ENCODE peak calls at places on chromosomes 5 and 9, in four cellular contexts. N is H9, D is Caco-2, S is activated B cell treated with CpG ODN at 0.5 μM for 24 hours. F is an unnamed sample.

GRCh38 chr9:126317513-126317912 is 9.1 kb upstream of the MVB12B start:
- DNase-seq in N (no peak), D (no peak), S (no peak), F (no peak)

GRCh38 chr9:107621436-107621835 is 131.9 kb upstream of the KLF4 start:
- DNase-seq in N (no peak), D (no peak), S (no peak), F (no peak)

GRCh38 chr9:112061152-112061740 is 113.9 kb downstream of the SUSD1 start:
- DNase-seq in N (no peak), D (no peak), S (no peak), F (peak)

GRCh38 chr5:133119233-133119711 is 67.5 kb downstream of the HSPA4 start:
- DNase-seq in N (no peak), D (no peak), S (no peak), F (no peak)

GRCh38 chr5:88660947-88661869 is 221.8 kb downstream of the MEF2C start:
- DNase-seq in N (peak), D (peak), S (no peak), F (no peak)

GRCh38 chr5:165334186-165334585 is 1828.8 kb downstream of the MAT2B start:
- DNase-seq in N (no peak), D (no peak), S (no peak), F (no peak)

GRCh38 chr5:131628990-131629389 is 6.0 kb downstream of the RAPGEF6 start:
- DNase-seq in N (no peak), D (no peak), S (no peak), F (no peak)

GRCh38 chr9:134895849-134896833 is 15.5 kb downstream of the FCN2 start:
- DNase-seq in N (no peak), D (no peak), S (no peak), F (no peak)

GRCh38 chr5:173310861-173311515 is 17.2 kb downstream of the STC2 start:
- DNase-seq in N (no peak), D (peak), S (no peak), F (no peak)

GRCh38 chr5:150006318-150006717 is 5.8 kb downstream of the HMGXB3 start:
- DNase-seq in N (no peak), D (no peak), S (no peak), F (no peak)

GRCh38 chr5:80747922-80748321 is 93.1 kb upstream of the DHFR start:
- DNase-seq in N (no peak), D (no peak), S (no peak), F (no peak)

GRCh38 chr9:100525563-100525962 is 52.3 kb upstream of the CAVIN4 start:
- DNase-seq in N (no peak), D (no peak), S (no peak), F (no peak)

GRCh38 chr5:167634432-167634831 is 657.0 kb upstream of the WWC1 start:
- DNase-seq in N (no peak), D (no peak), S (no peak), F (no peak)

GRCh38 chr5:103624035-103624461 is 61.5 kb upstream of the NUDT12 start:
- DNase-seq in N (no peak), D (no peak), S (no peak), F (no peak)

GRCh38 chr5:136042156-136042555 is 13.4 kb downstream of the TGFBI start:
- DNase-seq in N (no peak), D (no peak), S (no peak), F (no peak)

GRCh38 chr9:23811633-23812032 is 14.4 kb downstream of the ELAVL2 start:
- DNase-seq in N (no peak), D (no peak), S (no peak), F (no peak)

GRCh38 chr5:8613078-8613685 is 744.2 kb downstream of the MTRR start:
- DNase-seq in N (no peak), D (no peak), S (no peak), F (no peak)

GRCh38 chr9:135522137-135522877 is 1.1 kb downstream of the LCN1 start:
- DNase-seq in N (no peak), D (no peak), S (no peak), F (peak)

GRCh38 chr5:132391870-132392269 is 22.4 kb downstream of the SLC22A5 start:
- DNase-seq in N (no peak), D (no peak), S (no peak), F (no peak)

GRCh38 chr9:93520523-93520922 is 55.9 kb upstream of the PHF2 start:
- DNase-seq in N (no peak), D (no peak), S (no peak), F (no peak)

GRCh38 chr9:4349841-4350418 is 50.1 kb upstream of the GLIS3 start:
- DNase-seq in N (peak), D (no peak), S (no peak), F (no peak)

GRCh38 chr9:94498801-94499454 is 56.0 kb upstream of the PCAT7 start:
- DNase-seq in N (no peak), D (no peak), S (no peak), F (no peak)

GRCh38 chr9:112747094-112747493 is 3.5 kb upstream of the SNX30 start:
- DNase-seq in N (no peak), D (no peak), S (no peak), F (no peak)

GRCh38 chr5:125298258-125298657 is 551.8 kb upstream of the ZNF608 start:
- DNase-seq in N (no peak), D (no peak), S (no peak), F (no peak)

GRCh38 chr9:96258967-96259366 is 43.0 kb downstream of the HSD17B3 start:
- DNase-seq in N (peak), D (no peak), S (no peak), F (no peak)

GRCh38 chr9:88998506-88998905 is 7.2 kb downstream of the S1PR3 start:
- DNase-seq in N (no peak), D (no peak), S (no peak), F (no peak)

GRCh38 chr9:136858844-136859757 is 7.0 kb downstream of the MAMDC4 start:
- DNase-seq in N (no peak), D (peak), S (no peak), F (no peak)

GRCh38 chr5:114726126-114726525 is 364.3 kb downstream of the KCNN2 start:
- DNase-seq in N (no peak), D (no peak), S (no peak), F (no peak)

GRCh38 chr5:102930244-102930643 is 175.1 kb downstream of the PAM start:
- DNase-seq in N (no peak), D (no peak), S (no peak), F (no peak)

DNA sequence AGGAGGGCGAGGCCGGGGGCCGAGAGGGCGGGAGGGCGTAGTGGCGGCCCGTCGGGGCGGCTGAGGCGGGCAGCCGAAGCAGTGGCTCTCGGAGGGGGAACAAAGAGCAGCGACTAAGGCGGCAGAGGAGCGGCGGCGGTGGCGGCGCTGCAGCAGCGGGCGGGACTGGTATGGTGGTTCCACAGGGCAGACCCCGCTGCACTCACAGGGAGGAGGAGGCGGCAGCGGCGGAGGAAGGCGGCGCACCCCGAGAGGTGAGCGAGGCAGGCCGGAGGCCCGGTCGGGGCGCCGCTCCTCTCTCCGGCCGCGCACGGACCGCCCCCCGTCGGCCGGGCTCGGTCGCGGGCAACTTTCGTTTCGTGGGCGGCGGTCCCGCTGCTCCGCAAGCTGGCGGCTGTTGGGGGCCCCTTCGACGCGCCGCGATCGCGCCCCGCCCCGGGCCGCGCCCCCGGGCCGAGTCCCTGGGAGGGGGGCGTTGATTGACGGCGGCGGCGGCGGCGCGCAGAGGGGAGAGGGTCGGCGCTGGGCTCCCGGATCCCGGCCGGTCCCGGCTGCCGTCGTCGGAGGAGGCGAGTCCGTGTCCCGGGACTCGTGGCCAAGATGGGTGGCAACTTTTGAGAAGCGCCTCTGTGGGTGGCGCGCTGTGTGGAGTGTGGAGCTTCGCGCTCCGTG is 467 bp downstream of the CNOT6 start:
- DNase-seq in N (peak), D (no peak), S (no peak), F (peak)
- TF ChIP-seq CTCF in N (no peak), D (no peak), S (no peak), F (no peak)

GRCh38 chr5:96706433-96707111 is 44.4 kb downstream of the CAST start:
- DNase-seq in N (no peak), D (no peak), S (no peak), F (no peak)
- TF ChIP-seq CTCF in N (no peak), D (no peak), S (no peak), F (no peak)

GRCh38 chr5:134139891-134140469 is 25.5 kb downstream of the TCF7 start:
- DNase-seq in N (peak), D (peak), S (no peak), F (no peak)

GRCh38 chr5:134140530-134141201 is 26.2 kb downstream of the TCF7 start:
- DNase-seq in N (peak), D (peak), S (peak), F (peak)

GRCh38 chr5:134142806-134143205 is 28.3 kb downstream of the TCF7 start:
- DNase-seq in N (peak), D (no peak), S (peak), F (no peak)

GRCh38 chr5:134142088-134142487 is 27.6 kb downstream of the TCF7 start:
- DNase-seq in N (peak), D (no peak), S (peak), F (no peak)

DNA sequence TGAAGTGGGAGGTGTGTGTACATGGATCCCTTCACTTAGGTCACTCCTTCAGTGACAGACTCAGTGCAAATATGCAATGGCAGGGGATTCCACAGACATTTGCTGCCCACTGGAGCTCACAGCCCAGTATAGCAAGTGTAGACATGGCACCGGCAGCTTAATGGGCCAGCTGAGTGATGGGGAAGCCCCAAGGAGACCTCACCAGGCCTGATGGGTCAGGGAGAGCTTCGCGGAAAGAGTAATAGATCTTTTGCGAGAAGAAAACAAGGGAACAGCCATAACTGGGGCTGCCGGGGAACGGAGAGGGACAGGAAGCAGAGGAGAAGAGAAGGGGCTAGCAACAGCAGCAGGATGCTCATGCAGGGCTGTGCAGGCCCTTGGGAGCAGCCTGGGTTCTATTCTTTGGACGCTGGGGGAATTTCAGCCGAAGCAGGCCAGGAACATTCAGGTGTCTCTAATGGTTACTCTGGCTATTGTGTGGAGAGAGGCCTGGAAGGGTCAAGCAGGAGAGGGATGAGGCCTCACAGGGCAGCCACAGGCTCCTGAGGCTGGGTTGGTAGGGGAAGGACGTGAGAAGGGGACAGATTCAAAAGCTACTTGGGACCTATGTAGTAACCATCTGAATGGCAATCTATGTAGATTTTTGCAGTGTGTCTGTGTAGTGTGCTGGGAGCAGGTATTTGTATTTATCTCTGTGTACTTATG is 27.0 kb downstream of the TCF7 start:
- DNase-seq in N (peak), D (no peak), S (no peak), F (peak)
- TF ChIP-seq CTCF in N (no peak), D (no peak), S (no peak), F (no peak)

GRCh38 chr9:133603165-133603927 is 5.8 kb downstream of the FAM163B start:
- DNase-seq in N (no peak), D (no peak), S (no peak), F (no peak)
- TF ChIP-seq CTCF in N (peak), D (no peak), S (no peak), F (no peak)

GRCh38 chr5:1488882-1489680 is 34.7 kb downstream of the LPCAT1 start:
- DNase-seq in N (no peak), D (no peak), S (peak), F (no peak)
- TF ChIP-seq CTCF in N (no peak), D (no peak), S (no peak), F (no peak)

GRCh38 chr9:113787871-113788270 is 88.2 kb upstream of the ZNF618 start:
- DNase-seq in N (peak), D (no peak), S (no peak), F (no peak)
- TF ChIP-seq CTCF in N (peak), D (no peak), S (no peak), F (no peak)

DNA sequence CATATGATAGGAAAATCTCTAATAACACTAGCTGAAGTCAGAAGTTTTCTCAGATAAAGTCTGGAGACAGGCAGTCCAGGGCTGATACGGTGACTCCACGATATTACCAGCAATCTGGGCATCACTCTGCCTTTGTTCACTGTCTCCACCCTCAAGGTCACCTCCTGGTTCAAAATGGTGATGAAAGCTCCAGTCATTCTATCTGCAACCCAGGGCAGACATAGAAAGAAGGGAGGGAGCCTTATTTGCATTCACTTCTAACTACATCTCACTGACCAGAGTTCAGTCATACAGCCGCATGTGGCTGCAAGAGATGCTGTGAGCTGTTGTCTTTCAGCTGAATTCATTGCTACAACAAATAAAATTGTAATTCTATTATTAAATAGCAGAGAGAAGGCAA is 22.5 kb upstream of the GPR151 start:
- DNase-seq in N (no peak), D (no peak), S (no peak), F (no peak)
- TF ChIP-seq CTCF in N (no peak), D (no peak), S (no peak), F (no peak)

GRCh38 chr5:2517451-2517850 is 234.0 kb downstream of the IRX2 start:
- DNase-seq in N (no peak), D (no peak), S (no peak), F (no peak)

GRCh38 chr5:2522372-2522771 is 229.1 kb downstream of the IRX2 start:
- DNase-seq in N (no peak), D (no peak), S (no peak), F (no peak)

GRCh38 chr5:2515180-2515809 is 236.2 kb downstream of the IRX2 start:
- DNase-seq in N (no peak), D (no peak), S (no peak), F (no peak)

GRCh38 chr5:2523180-2523579 is 228.3 kb downstream of the IRX2 start:
- DNase-seq in N (no peak), D (no peak), S (no peak), F (no peak)

DNA sequence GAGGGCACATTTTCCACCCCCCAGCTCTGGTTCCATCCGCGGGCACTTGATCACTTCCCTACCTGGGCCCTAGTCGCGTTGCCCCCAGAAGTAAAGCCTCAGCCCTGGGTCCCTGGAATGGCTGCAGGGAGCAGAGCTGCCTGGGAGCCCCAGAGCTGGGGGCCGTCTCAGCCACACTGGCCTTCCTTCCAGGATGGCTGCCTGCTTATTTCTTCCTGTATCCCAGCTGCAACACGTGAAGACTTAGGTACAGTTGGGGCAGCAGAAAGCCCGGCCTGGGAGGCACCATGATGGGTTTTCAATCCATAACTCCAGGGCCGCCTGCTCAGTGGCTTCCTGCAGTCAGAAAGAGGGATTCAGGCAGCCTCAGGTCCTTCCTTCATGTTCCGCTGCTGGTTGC is 232.3 kb downstream of the IRX2 start:
- DNase-seq in N (no peak), D (no peak), S (no peak), F (no peak)
- TF ChIP-seq CTCF in N (no peak), D (no peak), S (no peak), F (no peak)

DNA sequence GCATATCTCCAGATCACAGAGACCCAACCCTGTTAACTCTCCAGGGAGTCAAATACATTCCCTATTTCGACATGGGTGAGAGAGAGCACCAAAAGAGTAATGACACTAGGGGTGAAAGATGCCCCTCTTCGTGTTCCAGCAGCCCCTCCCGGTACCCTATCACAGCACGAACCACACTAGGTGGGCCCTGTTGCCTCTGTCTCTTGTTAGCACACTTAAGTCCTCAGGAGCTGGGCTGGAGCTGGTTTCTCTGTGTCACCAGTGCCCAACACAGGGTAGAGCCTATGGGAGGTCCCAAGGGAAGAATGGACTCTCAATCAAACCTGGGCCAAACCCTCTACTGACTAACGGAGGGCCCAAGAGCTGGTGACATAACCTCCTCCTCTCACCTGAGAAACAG is 1.2 kb downstream of the CDK20 start:
- DNase-seq in N (no peak), D (no peak), S (no peak), F (no peak)
- TF ChIP-seq CTCF in N (no peak), D (no peak), S (no peak), F (no peak)

GRCh38 chr5:169511708-169512107 is 71.9 kb upstream of the SPDL1 start:
- DNase-seq in N (no peak), D (no peak), S (no peak), F (no peak)
- TF ChIP-seq CTCF in N (peak), D (peak), S (no peak), F (no peak)

F was measured in natural killer cell.